ENCODE peak calls at places on chromosomes 3 and 15, in six cellular contexts. R, W, K, A, I and T are unnamed samples.

GRCh38 chr3:139745831-139746230 is 68.1 kb upstream of the NMNAT3 start:
- DNase-seq in I (no peak), W (no peak), K (peak; percentile 24), R (no peak), A (peak; percentile 12), T (no peak)

GRCh38 chr15:33894193-33894592 is 74.1 kb upstream of the CHRM5 start:
- DNase-seq in A (no peak), I (no peak), K (no peak), R (no peak), W (no peak), T (no peak)

GRCh38 chr3:111917300-111917699 is 58.2 kb downstream of the PHLDB2 start:
- DNase-seq in R (no peak), I (peak; percentile 46), K (no peak), W (no peak), A (no peak), T (no peak)

GRCh38 chr3:37519661-37520060 is 342.0 kb upstream of the CTDSPL start:
- DNase-seq in R (no peak), A (no peak), W (peak; percentile 7), I (no peak), K (no peak), T (no peak)

GRCh38 chr3:196694202-196694638 is 17.8 kb downstream of the CEP19 start:
- DNase-seq in W (no peak), R (no peak), A (no peak), I (peak; percentile 19), K (no peak), T (no peak)

GRCh38 chr15:71634820-71635219 is 175.5 kb upstream of the NR2E3 start:
- DNase-seq in A (no peak), R (no peak), W (no peak), I (no peak), K (no peak), T (no peak)

GRCh38 chr3:181782306-181782924 is 70.7 kb downstream of the SOX2 start:
- DNase-seq in W (no peak), I (peak; percentile 65), R (no peak), K (no peak), A (no peak), T (no peak)

GRCh38 chr15:39108021-39108420 is 472.9 kb upstream of the THBS1 start:
- DNase-seq in I (no peak), K (no peak), R (no peak), A (no peak), W (no peak), T (no peak)

GRCh38 chr3:73608805-73609641 is 15.7 kb downstream of the PDZRN3 start:
- DNase-seq in K (no peak), R (no peak), A (no peak), I (no peak), W (no peak), T (no peak)

GRCh38 chr3:183699238-183699947 is 1.8 kb downstream of the YEATS2 start:
- DNase-seq in W (no peak), R (no peak), K (no peak), A (peak; percentile 23), I (no peak), T (no peak)

GRCh38 chr3:150215616-150216015 is 192.5 kb upstream of the TSC22D2 start:
- DNase-seq in K (peak; percentile 14), W (no peak), I (no peak), A (no peak), R (no peak), T (no peak)

GRCh38 chr15:26439681-26440080 is 333.2 kb downstream of the GABRB3 start:
- DNase-seq in A (no peak), I (no peak), K (no peak), R (no peak), W (no peak), T (no peak)
- H3K9me3 ChIP-seq in A (no peaks in the 10 kb centered on the region), I (no peaks in the 10 kb centered on the region), K (no peaks in the 10 kb centered on the region), R (no peaks in the 10 kb centered on the region), W (no peaks in the 10 kb centered on the region), T (no peaks in the 10 kb centered on the region)

DNA sequence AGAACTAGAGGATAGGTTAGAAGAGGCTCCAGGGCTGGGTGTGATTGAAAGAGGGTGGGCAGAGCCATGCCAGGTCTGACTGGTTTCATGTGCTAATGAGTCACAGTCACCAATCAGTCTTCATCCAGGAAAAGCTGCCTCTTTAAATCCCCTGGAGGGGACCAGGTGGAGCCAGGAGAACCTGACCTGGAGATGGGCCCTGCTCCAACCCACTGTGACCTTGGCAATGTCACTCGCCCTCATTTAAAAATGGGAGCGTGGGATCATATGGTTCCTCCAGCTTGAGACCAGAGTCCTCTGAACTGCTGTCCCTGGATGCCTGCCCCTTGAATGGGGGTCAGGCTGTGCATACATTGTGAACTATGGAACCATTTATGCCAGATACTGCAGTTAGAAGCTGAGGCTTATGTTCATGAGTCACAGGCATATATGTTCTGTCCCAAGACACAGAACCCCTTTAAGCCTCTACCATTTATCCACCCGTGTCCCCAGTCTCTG is 23.0 kb downstream of the HES1 start:
- DNase-seq in W (peak; percentile 73), R (peak; percentile 37), K (no peak), A (no peak), I (no peak), T (peak; percentile 68)
- TF ChIP-seq POLR2A in W (peak; percentile 51), R (no peak), K (no peak), A (no peak), I (no peak), T (peak; percentile 37)

GRCh38 chr15:27176785-27177406 is 205.9 kb downstream of the GABRG3 start:
- DNase-seq in R (no peak), A (peak; percentile 21), K (no peak), I (no peak), W (no peak), T (no peak)
- H3K9me3 ChIP-seq in R (no peaks in the 10 kb centered on the region), A (peaks cover 5% of the 10 kb centered on the region), K (no peaks in the 10 kb centered on the region), I (peaks cover 15% of the 10 kb centered on the region), W (no peaks in the 10 kb centered on the region), T (no peaks in the 10 kb centered on the region)

DNA sequence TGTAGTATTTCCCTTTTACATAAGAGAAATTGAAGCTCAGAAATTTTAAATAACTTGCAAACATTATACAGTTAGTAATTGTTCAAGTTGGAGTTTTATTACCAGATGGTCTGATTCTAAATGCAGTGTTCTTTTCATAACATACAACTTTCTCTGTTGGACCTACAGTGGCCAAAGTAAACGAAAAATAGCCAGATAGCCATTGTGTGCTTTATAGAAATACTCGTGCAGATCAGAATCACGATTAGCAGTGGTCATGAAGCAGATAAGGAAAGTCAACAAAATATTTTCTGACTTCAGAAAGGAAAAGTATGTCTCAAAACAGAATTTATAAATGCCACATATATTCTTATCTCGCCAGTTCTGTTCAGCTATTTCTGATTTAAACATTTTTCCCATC is 436.8 kb downstream of the CNTN6 start:
- DNase-seq in W (no peak), A (no peak), K (no peak), R (no peak), I (no peak), T (no peak)
- TF ChIP-seq POLR2A in W (no peak), A (no peak), K (no peak), R (no peak), I (no peak), T (no peak)